ENCODE peak calls at places on chromosomes 2 and 18, in five cellular contexts. E is activated effector memory CD4-positive, alpha-beta T cell treated with anti-CD3 and anti-CD28 coated beads, Interleukin-2, amount 50 U/mL, for 16 hours; T is cardiac fibroblast; K is mesothelial cell of epicardium; I is HAP-1. C is an unnamed sample.

GRCh38 chr2:37415128-37415817 is 70.8 kb downstream of the QPCT start:
- DNase-seq in E (no peak), T (peak; percentile 43), K (no peak), I (no peak), C (no peak)

GRCh38 chr2:187567126-187567525 is 12.9 kb upstream of the TFPI start:
- DNase-seq in E (no peak), T (peak; percentile 91), K (no peak), I (no peak), C (no peak)

GRCh38 chr2:230205034-230205433 is 14.8 kb downstream of the SP110 start:
- DNase-seq in E (no peak), T (no peak), K (no peak), I (no peak), C (no peak)

GRCh38 chr2:177314722-177315264 is 50.3 kb upstream of the NFE2L2 start:
- DNase-seq in E (no peak), T (no peak), K (no peak), I (no peak), C (no peak)

GRCh38 chr2:214066847-214067246 is 344.0 kb upstream of the VWC2L start:
- DNase-seq in E (no peak), T (no peak), K (no peak), I (no peak), C (no peak)

GRCh38 chr2:10097352-10098148 is 17.3 kb upstream of the CYS1 start:
- DNase-seq in E (peak; percentile 78), T (peak; percentile 69), K (peak; percentile 39), I (peak; percentile 82), C (peak; percentile 92)

GRCh38 chr18:58417752-58418151 is 211.1 kb downstream of the ALPK2 start:
- DNase-seq in E (no peak), T (peak; percentile 67), K (no peak), I (no peak), C (no peak)

GRCh38 chr18:5746844-5747243 is 148.5 kb downstream of the TMEM200C start:
- DNase-seq in E (no peak), T (no peak), K (no peak), I (no peak), C (no peak)

GRCh38 chr2:236607471-236608307 is 38.1 kb downstream of the ACKR3 start:
- DNase-seq in E (no peak), T (peak; percentile 33), K (no peak), I (no peak), C (no peak)

GRCh38 chr2:49616800-49617199 is 462.5 kb upstream of the FSHR start:
- DNase-seq in E (no peak), T (peak; percentile 16), K (no peak), I (peak; percentile 34), C (no peak)

GRCh38 chr2:107064750-107065149 is 178.8 kb upstream of the ST6GAL2 start:
- DNase-seq in E (no peak), T (peak; percentile 31), K (no peak), I (no peak), C (no peak)

GRCh38 chr18:63949068-63949737 is at the start of gene HMSD:
- DNase-seq in E (peak; percentile 87), T (peak; percentile 36), K (peak; percentile 44), I (peak; percentile 85), C (peak; percentile 78)

GRCh38 chr2:85865539-85866164 is 23.1 kb downstream of the ST3GAL5 start:
- DNase-seq in E (peak; percentile 68), T (peak; percentile 17), K (no peak), I (no peak), C (no peak)

GRCh38 chr2:84492571-84492970 is 23.7 kb upstream of the DNAH6 start:
- DNase-seq in E (no peak), T (no peak), K (no peak), I (no peak), C (no peak)